ENCODE peak calls at places on chromosomes 3 and 15, in four cellular contexts. B is midbrain; Z is CD4-positive, alpha-beta T cell; K is brain microvascular endothelial cell. S is an unnamed sample.

GRCh38 chr15:43511012-43511885 is 6.2 kb upstream of the MAP1A start:
- DNase-seq in B (peak; percentile 36), Z (no peak), K (no peak), S (peak; percentile 70)

GRCh38 chr15:72790302-72790955 is 6.9 kb upstream of the ADPGK start:
- DNase-seq in B (no peak), Z (no peak), K (no peak), S (no peak)

GRCh38 chr3:43348852-43349574 is 62.7 kb downstream of the SNRK start:
- DNase-seq in B (no peak), Z (no peak), K (no peak), S (peak; percentile 18)

GRCh38 chr3:45793482-45794176 is 2.7 kb downstream of the SLC6A20 start:
- DNase-seq in B (no peak), Z (no peak), K (no peak), S (no peak)

GRCh38 chr15:42693942-42694341 is 43.0 kb downstream of the CDAN1 start:
- DNase-seq in B (no peak), Z (no peak), K (no peak), S (no peak)

GRCh38 chr3:71563827-71564226 is 19.7 kb downstream of the FOXP1 start:
- DNase-seq in B (no peak), Z (no peak), K (no peak), S (no peak)

GRCh38 chr15:31843426-31844055 is 186.8 kb upstream of the CHRNA7 start:
- DNase-seq in B (peak; percentile 82), Z (no peak), K (no peak), S (no peak)

GRCh38 chr3:127911421-127911931 is 3.6 kb upstream of the KBTBD12 start:
- DNase-seq in B (no peak), Z (no peak), K (no peak), S (peak; percentile 26)

GRCh38 chr3:135706758-135707375 is 258.7 kb upstream of the PPP2R3A start:
- DNase-seq in B (no peak), Z (no peak), K (no peak), S (peak; percentile 23)

GRCh38 chr3:4826237-4827100 is 152.8 kb upstream of the BHLHE40 start:
- DNase-seq in B (peak; percentile 50), Z (no peak), K (no peak), S (no peak)

GRCh38 chr3:63912768-63913588 is 795 bp upstream of the SCAANT1 start:
- DNase-seq in B (peak; percentile 47), Z (peak; percentile 15), K (peak; percentile 47), S (peak; percentile 64)

GRCh38 chr15:75565062-75565970 is 13.8 kb downstream of the PTPN9 start:
- DNase-seq in B (no peak), Z (no peak), K (no peak), S (peak; percentile 45)

GRCh38 chr15:79064496-79064895 is 26.1 kb downstream of the RASGRF1 start:
- DNase-seq in B (peak; percentile 66), Z (no peak), K (no peak), S (no peak)

GRCh38 chr3:195271116-195271858 is at the start of gene XXYLT1:
- DNase-seq in B (peak; percentile 94), Z (peak; percentile 82), K (peak; percentile 81), S (peak; percentile 93)

GRCh38 chr3:158313344-158313927 is 203.5 kb downstream of the RSRC1 start:
- DNase-seq in B (no peak), Z (no peak), K (peak; percentile 27), S (peak; percentile 55)

GRCh38 chr3:42501321-42501680 is 1.1 kb upstream of the VIPR1 start:
- DNase-seq in B (no peak), Z (no peak), K (no peak), S (no peak)

GRCh38 chr15:80684697-80685096 is 10.4 kb upstream of the ABHD17C start:
- DNase-seq in B (no peak), Z (no peak), K (no peak), S (no peak)

GRCh38 chr3:66538390-66538789 is 37.6 kb upstream of the LRIG1 start:
- DNase-seq in B (peak; percentile 20), Z (no peak), K (no peak), S (no peak)

GRCh38 chr3:141482250-141482937 is 4.4 kb upstream of the RASA2 start:
- DNase-seq in B (no peak), Z (no peak), K (peak; percentile 87), S (peak; percentile 31)